ENCODE peak calls at places on chromosomes 12 and 14, in ten cellular contexts. P is Right ventricle myocardium superior, C is BJ, A is HT-29, W is testis, G is lower leg skin, H is HFFc6, D is fibroblast of the conjunctiva, M is GM12865, R is heart right ventricle. E is an unnamed sample.

GRCh38 chr14:64117671-64118402 is 176.3 kb downstream of the ESR2 start:
- DNase-seq in D (peak; percentile 34), C (no peak), G (no peak), A (no peak), W (peak; percentile 69), M (no peak), R (peak; percentile 52), H (no peak), P (peak; percentile 73), E (no peak)

GRCh38 chr12:65962921-65963883 is 138.9 kb downstream of the HMGA2 start:
- DNase-seq in P (peak; percentile 40), R (peak; percentile 13), W (peak; percentile 67), M (peak; percentile 23), D (no peak), C (no peak), H (no peak), G (no peak), A (no peak), E (no peak)

GRCh38 chr12:106304001-106304421 is 1.5 kb downstream of the TCP11L2 start:
- DNase-seq in A (no peak), C (no peak), M (no peak), P (no peak), W (no peak), D (no peak), R (no peak), G (no peak), H (no peak), E (no peak)

GRCh38 chr12:130476451-130476850 is 138.8 kb downstream of the PIWIL1 start:
- DNase-seq in A (no peak), H (no peak), C (no peak), M (no peak), R (no peak), G (no peak), D (no peak), W (no peak), P (no peak), E (no peak)

GRCh38 chr14:23537351-23538048 is 14.1 kb downstream of the ZFHX2 start:
- DNase-seq in D (no peak), G (no peak), M (no peak), R (no peak), C (no peak), P (no peak), W (no peak), H (no peak), A (no peak), E (no peak)

GRCh38 chr14:88232783-88233182 is 90.3 kb downstream of the KCNK10 start:
- DNase-seq in W (no peak), R (no peak), C (no peak), G (no peak), D (no peak), A (no peak), H (no peak), M (no peak), P (no peak), E (no peak)

GRCh38 chr14:68663385-68664076 is 129.3 kb downstream of the ZFP36L1 start:
- DNase-seq in W (no peak), D (no peak), M (peak; percentile 84), C (no peak), G (peak; percentile 74), R (no peak), A (no peak), P (no peak), H (peak; percentile 91), E (no peak)

GRCh38 chr14:62691613-62692489 is 353.4 kb downstream of the KCNH5 start:
- DNase-seq in A (peak; percentile 80), M (no peak), D (peak; percentile 82), G (no peak), R (no peak), P (no peak), H (peak; percentile 28), W (no peak), C (peak; percentile 3), E (no peak)

GRCh38 chr14:81819344-81819743 is 285.7 kb upstream of the SEL1L start:
- DNase-seq in G (no peak), C (no peak), H (no peak), P (no peak), R (no peak), A (no peak), D (no peak), M (no peak), W (no peak), E (no peak)

GRCh38 chr14:100372357-100373048 is 49.4 kb downstream of the SLC25A47 start:
- DNase-seq in A (no peak), M (no peak), G (no peak), D (no peak), R (no peak), P (no peak), H (no peak), W (no peak), C (no peak), E (no peak)

GRCh38 chr14:38098074-38098846 is 109.4 kb upstream of the SSTR1 start:
- DNase-seq in R (no peak), P (no peak), C (peak; percentile 83), G (no peak), W (no peak), A (no peak), M (no peak), H (peak; percentile 89), D (peak; percentile 40), E (no peak)

GRCh38 chr14:73718742-73719251 is 4.6 kb upstream of the PNMA1 start:
- DNase-seq in G (peak; percentile 78), H (no peak), R (no peak), C (no peak), M (no peak), D (no peak), A (no peak), P (no peak), W (peak; percentile 85), E (no peak)

GRCh38 chr14:58771016-58771415 is 133.3 kb downstream of the DACT1 start:
- DNase-seq in A (no peak), H (no peak), W (no peak), C (no peak), P (no peak), R (no peak), G (no peak), D (no peak), M (no peak), E (no peak)

GRCh38 chr14:99755629-99756603 is 37.3 kb upstream of the EML1 start:
- DNase-seq in W (peak; percentile 92), G (no peak), D (peak; percentile 81), M (no peak), R (peak; percentile 85), A (no peak), H (peak; percentile 95), C (peak; percentile 77), P (peak; percentile 91), E (no peak)

GRCh38 chr12:18998343-18999270 is 130.9 kb upstream of the PLEKHA5 start:
- DNase-seq in A (peak; percentile 12), P (no peak), R (no peak), D (peak; percentile 42), H (peak; percentile 85), C (peak; percentile 19), W (no peak), G (no peak), M (no peak), E (no peak)

GRCh38 chr12:124684971-124685688 is 117.7 kb upstream of the NCOR2 start:
- DNase-seq in P (no peak), W (peak; percentile 56), C (no peak), H (peak; percentile 50), M (peak; percentile 25), A (no peak), R (no peak), D (peak; percentile 64), G (no peak), E (no peak)

GRCh38 chr12:13228579-13228978 is 32.1 kb downstream of the EMP1 start:
- DNase-seq in G (no peak), W (no peak), C (no peak), A (no peak), R (no peak), P (no peak), H (no peak), D (no peak), M (no peak), E (no peak)

GRCh38 chr12:52873832-52874572 is 25.2 kb upstream of the KRT78 start:
- DNase-seq in P (peak; percentile 92), R (peak; percentile 91), D (peak; percentile 89), G (peak; percentile 98), C (peak; percentile 66), W (peak; percentile 76), A (peak; percentile 86), M (no peak), H (peak; percentile 90), E (no peak)

GRCh38 chr12:49961111-49961922 is at the start of gene AQP5:
- DNase-seq in G (no peak), A (no peak), M (no peak), H (no peak), C (no peak), R (peak; percentile 35), W (no peak), P (no peak), D (no peak), E (no peak)

GRCh38 chr12:83823386-83824045 is 1089.1 kb downstream of the SLC6A15 start:
- DNase-seq in R (peak; percentile 43), P (peak; percentile 50), W (peak; percentile 67), C (no peak), A (peak; percentile 76), G (no peak), M (peak; percentile 86), D (no peak), H (no peak), E (peak; percentile 11)

GRCh38 chr12:100528471-100529139 is 44.9 kb upstream of the GAS2L3 start:
- DNase-seq in G (no peak), C (no peak), P (no peak), A (peak; percentile 43), M (no peak), D (no peak), H (no peak), W (no peak), R (no peak), E (no peak)

GRCh38 chr14:36504805-36505192 is 15.2 kb downstream of the NKX2-1 start:
- DNase-seq in A (no peak), G (no peak), W (no peak), D (no peak), H (no peak), P (no peak), C (no peak), R (no peak), M (no peak), E (no peak)

E was measured in D721Med.